ENCODE peak calls at places on chromosomes 7 and 10, in eight cellular contexts. J is H1, W is endothelial cell of umbilical vein, X is HCT116, B is SK-N-SH, Q is K562, D is GM12878, C is HepG2. E is an unnamed sample.
A peak's percentile ranks its signal among the peaks of the same experiment; 100 is the strongest.

GRCh38 chr7:39709768-39710291 is 86.5 kb downstream of the RALA start:
- DNase-seq in B (no peak), D (peak; percentile 13), Q (no peak), W (peak; percentile 61), X (no peak), J (no peak), C (no peak), E (no peak)

GRCh38 chr10:11975795-11976194 is 66.8 kb downstream of the UPF2 start:
- DNase-seq in B (no peak), D (no peak), J (no peak), W (no peak), C (no peak), X (no peak), Q (no peak), E (no peak)

GRCh38 chr7:22549667-22550513 is 49.9 kb upstream of the STEAP1B start:
- DNase-seq in D (no peak), J (peak; percentile 86), C (peak; percentile 7), X (peak; percentile 39), W (peak; percentile 13), B (peak; percentile 73), Q (no peak), E (no peak)

GRCh38 chr10:65194131-65194530 is 1672.9 kb downstream of the REEP3 start:
- DNase-seq in Q (no peak), C (no peak), J (no peak), B (no peak), W (no peak), D (no peak), X (no peak), E (no peak)

GRCh38 chr10:92567952-92568600 is 5.8 kb downstream of the IDE start:
- DNase-seq in Q (no peak), D (no peak), W (peak; percentile 32), J (no peak), X (no peak), B (no peak), C (no peak), E (no peak)

GRCh38 chr7:101932053-101932452 is 114.6 kb downstream of the CUX1 start:
- DNase-seq in J (no peak), W (no peak), C (no peak), B (no peak), Q (no peak), X (no peak), D (no peak), E (no peak)

GRCh38 chr7:22351329-22351692 is 5.6 kb downstream of the RAPGEF5 start:
- DNase-seq in D (peak; percentile 66), Q (no peak), W (no peak), J (no peak), C (peak; percentile 69), B (no peak), X (no peak), E (no peak)

GRCh38 chr10:79286318-79286951 is 60.8 kb upstream of the PPIF start:
- DNase-seq in J (no peak), Q (peak; percentile 69), W (peak; percentile 76), D (peak; percentile 92), B (peak; percentile 77), C (no peak), X (no peak), E (no peak)

GRCh38 chr7:111137296-111138195 is 46.6 kb downstream of the LRRN3 start:
- DNase-seq in X (no peak), B (no peak), J (no peak), D (no peak), W (no peak), C (no peak), Q (no peak), E (no peak)

GRCh38 chr7:24108906-24109376 is 175.0 kb upstream of the NPY start:
- DNase-seq in J (no peak), Q (no peak), W (no peak), B (no peak), C (peak; percentile 83), D (no peak), X (no peak), E (no peak)

GRCh38 chr7:140121321-140121720 is 55.5 kb downstream of the KDM7A start:
- DNase-seq in W (no peak), J (no peak), X (no peak), Q (no peak), D (no peak), B (no peak), C (no peak), E (no peak)

GRCh38 chr7:128954830-128955797 is 17.4 kb downstream of the IRF5 start:
- DNase-seq in Q (no peak), W (no peak), J (no peak), C (no peak), B (peak; percentile 86), X (no peak), D (no peak), E (no peak)

GRCh38 chr10:35735412-35735811 is 93.3 kb upstream of the FZD8 start:
- DNase-seq in B (no peak), D (no peak), Q (no peak), J (no peak), X (no peak), C (no peak), W (no peak), E (no peak)

GRCh38 chr10:58570979-58571378 is 58.3 kb downstream of the BICC1 start:
- DNase-seq in D (no peak), C (no peak), Q (no peak), W (no peak), X (no peak), J (no peak), B (no peak), E (no peak)

GRCh38 chr10:4569132-4569531 is 256.9 kb upstream of the AKR1E2 start:
- DNase-seq in C (no peak), X (no peak), J (no peak), B (no peak), W (no peak), D (no peak), Q (no peak), E (no peak)

GRCh38 chr7:30012757-30013156 is 13.7 kb downstream of the FKBP14 start:
- DNase-seq in B (no peak), W (no peak), D (no peak), X (no peak), Q (no peak), C (no peak), J (no peak), E (no peak)

GRCh38 chr7:41147651-41148360 is 555.1 kb downstream of the INHBA start:
- DNase-seq in J (no peak), C (no peak), W (no peak), D (no peak), B (no peak), X (no peak), Q (no peak), E (no peak)

GRCh38 chr10:21363753-21364104 is 161.8 kb downstream of the SKIDA1 start:
- DNase-seq in D (no peak), J (no peak), B (no peak), X (no peak), C (no peak), W (no peak), Q (no peak), E (no peak)

GRCh38 chr7:27901028-27901760 is 161.2 kb downstream of the TAX1BP1 start:
- DNase-seq in D (peak; percentile 55), Q (no peak), J (no peak), B (no peak), W (peak; percentile 61), X (no peak), C (no peak), E (no peak)

GRCh38 chr10:122151121-122151694 is 119.9 kb upstream of the BTBD16 start:
- DNase-seq in Q (no peak), D (no peak), C (no peak), B (no peak), X (no peak), W (no peak), J (no peak), E (no peak)

GRCh38 chr10:122157451-122157850 is 113.6 kb upstream of the BTBD16 start:
- DNase-seq in J (no peak), X (no peak), W (peak; percentile 47), B (no peak), Q (no peak), C (no peak), D (no peak), E (no peak)

GRCh38 chr10:122152544-122152943 is 118.6 kb upstream of the BTBD16 start:
- DNase-seq in D (no peak), C (no peak), Q (no peak), J (no peak), X (no peak), B (no peak), W (no peak), E (no peak)

GRCh38 chr10:122154733-122155366 is 116.2 kb upstream of the BTBD16 start:
- DNase-seq in W (no peak), C (no peak), D (no peak), J (no peak), X (no peak), B (no peak), Q (no peak), E (no peak)

DNA sequence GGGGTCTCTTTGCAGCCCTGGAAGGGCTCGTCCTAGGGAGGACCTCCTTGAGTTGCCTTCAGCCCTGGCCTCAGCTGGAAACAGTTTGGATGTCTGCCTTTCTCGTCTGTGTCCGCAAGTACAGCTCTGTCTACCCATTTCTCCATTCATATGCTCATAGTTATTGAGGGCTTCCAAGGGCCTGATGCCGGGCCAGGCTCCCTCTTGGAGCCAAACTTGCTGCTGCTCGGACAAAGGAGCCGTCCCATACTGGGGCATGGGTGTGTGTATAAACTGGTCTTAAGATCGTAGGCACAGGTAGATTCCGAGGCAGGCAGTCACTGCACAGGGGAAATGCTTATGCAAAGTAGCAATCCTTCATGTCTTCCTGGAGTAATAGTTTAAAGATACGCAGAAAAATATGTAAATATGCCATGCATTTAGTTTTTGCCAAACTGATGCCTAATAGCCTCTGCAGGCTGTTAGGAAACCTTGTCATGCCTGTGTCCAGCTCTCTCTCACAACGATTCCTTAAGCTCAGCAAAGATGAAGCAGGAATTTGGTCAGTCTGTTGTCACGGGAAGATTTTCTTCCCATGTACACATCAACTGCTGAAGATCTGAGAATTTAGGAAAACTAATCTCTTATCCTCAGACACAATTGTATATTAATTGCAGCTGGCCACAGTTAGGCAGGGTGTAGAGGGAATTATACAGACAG is 116.9 kb upstream of the BTBD16 start:
- DNase-seq in Q (no peak), W (no peak), D (no peak), J (no peak), C (no peak), X (no peak), B (no peak), E (no peak)
- H3K9ac ChIP-seq in Q (no peak overlapping the region), W (no peak overlapping the region), D (no peak overlapping the region), J (no peak overlapping the region), C (no peak overlapping the region), X (no peak overlapping the region), B (no peak overlapping the region), E (no peak overlapping the region)

GRCh38 chr7:50653116-50653854 is 88.1 kb upstream of the DDC start:
- DNase-seq in X (no peak), B (no peak), Q (no peak), W (no peak), D (no peak), J (peak; percentile 40), C (peak; percentile 8), E (no peak)
- TF ChIP-seq POLR2AphosphoS5 in X (no peak), B (no peak), Q (no peak), W (no peak), D (no peak), J (no peak), C (no peak), E (no peak)

GRCh38 chr10:47383254-47384147 is 592 bp downstream of the ZNF488 start:
- DNase-seq in C (no peak), B (peak; percentile 41), X (no peak), J (peak; percentile 57), D (no peak), W (no peak), Q (no peak), E (no peak)
- H3K9ac ChIP-seq in C (no peak overlapping the region), B (peak overlapping the region; percentile 73), X (peak overlapping the region; percentile 69), J (peak overlapping the region; percentile 49), D (no peak overlapping the region), W (no peak overlapping the region), Q (peak overlapping the region; percentile 73), E (no peak overlapping the region)

GRCh38 chr10:122085423-122085911 is 96.5 kb downstream of the TACC2 start:
- DNase-seq in D (no peak), J (no peak), W (no peak), Q (no peak), B (no peak), X (no peak), C (no peak), E (no peak)
- TF ChIP-seq POLR2AphosphoS5 in D (no peak), J (no peak), W (no peak), Q (no peak), B (no peak), X (no peak), C (no peak), E (no peak)

E was measured in SK-N-MC.